ENCODE peak calls at places on chromosomes 7 and 10, in four cellular contexts. U is A549, A is IMR-90, Z is suprapubic skin. N is an unnamed sample.

GRCh38 chr10:71393841-71394475 is 2.8 kb upstream of the CDH23 start:
- DNase-seq in U (no peak), Z (no peak), A (no peak), N (no peak)

GRCh38 chr7:74334026-74334425 is 44.8 kb downstream of the CLIP2 start:
- DNase-seq in A (peak; percentile 94), Z (no peak), U (peak; percentile 29), N (no peak)

GRCh38 chr7:10950494-10950893 is 23.2 kb upstream of the PHF14 start:
- DNase-seq in U (no peak), A (no peak), Z (no peak), N (no peak)

GRCh38 chr7:147803625-147804024 is 786.9 kb upstream of the C7orf33 start:
- DNase-seq in A (no peak), U (no peak), Z (no peak), N (no peak)

GRCh38 chr7:130345106-130345505 is 490 bp downstream of the CPA5 start:
- DNase-seq in Z (no peak), A (no peak), U (no peak), N (no peak)

GRCh38 chr7:47100815-47101435 is 481.0 kb downstream of the TNS3 start:
- DNase-seq in U (peak; percentile 79), Z (no peak), A (peak; percentile 43), N (peak; percentile 13)

GRCh38 chr7:155456517-155456771 is 1.5 kb upstream of the EN2 start:
- DNase-seq in Z (no peak), U (no peak), A (no peak), N (no peak)

GRCh38 chr7:157853789-157854065 is 516.9 kb downstream of the DNAJB6 start:
- DNase-seq in U (no peak), A (no peak), Z (no peak), N (no peak)

GRCh38 chr10:121694966-121695340 is 96.7 kb upstream of the FGFR2 start:
- DNase-seq in U (no peak), A (no peak), Z (no peak), N (no peak)

GRCh38 chr10:108787932-108788331 is 1135.4 kb downstream of the XPNPEP1 start:
- DNase-seq in A (peak; percentile 63), U (no peak), Z (no peak), N (no peak)

GRCh38 chr10:6145979-6146432 is 56.7 kb upstream of the PFKFB3 start:
- DNase-seq in Z (no peak), A (no peak), U (no peak), N (no peak)

GRCh38 chr10:112977294-112977951 is 27.4 kb downstream of the TCF7L2 start:
- DNase-seq in Z (no peak), U (no peak), A (no peak), N (no peak)

GRCh38 chr10:29150010-29150409 is 138.9 kb upstream of the LYZL1 start:
- DNase-seq in A (no peak), U (no peak), Z (no peak), N (no peak)

GRCh38 chr10:101101488-101101887 is 29.6 kb upstream of the TLX1 start:
- DNase-seq in Z (no peak), A (no peak), U (no peak), N (no peak)

GRCh38 chr7:124033093-124033806 is 383 bp upstream of the TMEM229A start:
- DNase-seq in Z (no peak), U (no peak), A (no peak), N (no peak)

GRCh38 chr10:130771491-130771890 is 540.0 kb downstream of the TCERG1L start:
- DNase-seq in U (no peak), Z (peak; percentile 21), A (no peak), N (no peak)

GRCh38 chr10:24824124-24824523 is 100.4 kb upstream of the ARHGAP21 start:
- DNase-seq in Z (no peak), A (peak; percentile 13), U (peak; percentile 23), N (no peak)

GRCh38 chr7:28536259-28536658 is 123.9 kb downstream of the CREB5 start:
- DNase-seq in A (peak; percentile 56), Z (no peak), U (peak; percentile 31), N (no peak)

GRCh38 chr10:52653510-52653909 is 119.1 kb downstream of the MBL2 start:
- DNase-seq in A (no peak), U (peak; percentile 10), Z (no peak), N (no peak)

GRCh38 chr7:54141565-54141964 is 400.6 kb upstream of the VSTM2A start:
- DNase-seq in U (no peak), Z (no peak), A (no peak), N (no peak)

GRCh38 chr10:62072901-62073300 is 171.4 kb downstream of the ARID5B start:
- DNase-seq in A (no peak), Z (no peak), U (no peak), N (no peak)

GRCh38 chr7:97732567-97733275 is 835 bp downstream of the TAC1 start:
- DNase-seq in A (no peak), U (no peak), Z (no peak), N (no peak)

GRCh38 chr10:103667390-103667789 is 173.9 kb downstream of the NEURL1 start:
- DNase-seq in A (peak; percentile 68), Z (no peak), U (no peak), N (no peak)

GRCh38 chr7:142025896-142026295 is 30.2 kb downstream of the MGAM start:
- DNase-seq in Z (no peak), A (no peak), U (no peak), N (no peak)

GRCh38 chr10:70109064-70109729 is 23.4 kb downstream of the AIFM2 start:
- DNase-seq in U (no peak), A (no peak), Z (no peak), N (no peak)

GRCh38 chr10:95295031-95295755 is 4.4 kb upstream of the PDLIM1 start:
- DNase-seq in U (no peak), Z (peak; percentile 64), A (peak; percentile 60), N (peak; percentile 39)

GRCh38 chr7:82413237-82413636 is 30.3 kb downstream of the CACNA2D1 start:
- DNase-seq in Z (no peak), U (no peak), A (no peak), N (no peak)

GRCh38 chr10:101110856-101111523 is 20.1 kb upstream of the TLX1 start:
- DNase-seq in U (no peak), A (no peak), Z (no peak), N (no peak)

GRCh38 chr10:88095291-88095721 is 231.9 kb downstream of the PTEN start:
- DNase-seq in A (peak; percentile 89), Z (no peak), U (no peak), N (no peak)

GRCh38 chr7:65448824-65449504 is 75.3 kb downstream of the ZNF92 start:
- DNase-seq in U (peak; percentile 1), A (peak; percentile 72), Z (no peak), N (no peak)

GRCh38 chr10:128011059-128011979 is 104.4 kb downstream of the PTPRE start:
- DNase-seq in Z (peak; percentile 88), U (peak; percentile 68), A (peak; percentile 44), N (peak; percentile 86)

GRCh38 chr10:125788156-125789034 is 12.8 kb upstream of the MMP21 start:
- DNase-seq in U (no peak), A (no peak), Z (no peak), N (no peak)

GRCh38 chr7:158072889-158073730 is 514.5 kb downstream of the PTPRN2 start:
- DNase-seq in Z (no peak), U (no peak), A (no peak), N (no peak)

DNA sequence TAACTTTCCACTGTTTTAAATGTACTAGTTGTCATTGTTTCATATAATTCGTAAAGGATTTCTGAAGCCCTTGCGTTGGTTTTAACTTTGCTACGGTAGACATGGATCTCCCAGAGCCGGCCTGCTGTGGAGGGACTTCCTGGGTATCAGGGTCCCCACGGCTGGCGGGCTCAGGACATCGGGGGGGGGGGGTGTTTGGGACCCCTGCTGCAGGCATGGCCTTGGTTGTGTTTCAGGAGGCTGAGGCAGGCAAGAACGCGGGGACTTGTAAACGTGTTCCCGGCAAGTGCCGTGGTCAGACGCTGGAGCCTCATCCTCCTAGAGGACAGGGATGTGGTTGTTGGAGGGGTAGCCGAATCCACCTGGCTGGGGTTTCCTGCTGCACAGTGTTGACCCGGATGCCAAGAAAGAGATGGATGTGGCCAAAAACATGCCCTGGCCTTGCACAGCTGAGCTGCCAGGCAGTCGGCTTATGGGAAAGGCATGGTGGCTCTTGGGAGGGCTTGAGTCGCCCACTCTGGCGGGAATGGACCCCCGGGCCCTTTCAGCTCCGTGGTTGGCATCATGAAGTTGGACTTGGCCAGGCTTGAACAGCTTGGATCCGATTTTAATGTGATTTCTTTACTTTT is 21.4 kb upstream of the CHST12 start:
- DNase-seq in Z (no peak), U (no peak), A (no peak), N (no peak)
- TF ChIP-seq POLR2A in Z (no peak), U (no peak), A (no peak), N (no peak)

DNA sequence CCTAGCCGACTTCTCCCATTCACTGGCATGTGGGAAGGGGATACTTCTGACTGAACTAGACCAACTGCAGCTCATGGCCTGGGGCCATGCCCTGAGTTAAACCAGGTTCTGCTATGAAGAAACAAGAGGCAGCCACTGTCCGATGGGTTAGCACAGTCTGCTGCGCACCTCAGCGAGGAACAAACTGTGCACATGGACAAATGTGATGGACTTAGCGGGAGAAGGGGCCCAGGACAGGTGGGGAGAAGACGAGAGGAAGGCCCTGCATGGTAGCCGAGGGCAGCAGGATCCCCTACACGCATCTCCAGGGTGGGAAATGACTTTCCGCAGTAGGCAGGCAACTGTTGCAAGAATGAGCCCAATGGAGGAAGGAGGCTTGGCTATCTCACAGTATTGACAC is 115.0 kb downstream of the PRKAG2 start:
- DNase-seq in Z (no peak), A (no peak), U (no peak), N (no peak)
- TF ChIP-seq POLR2A in Z (no peak), A (no peak), U (no peak), N (no peak)

DNA sequence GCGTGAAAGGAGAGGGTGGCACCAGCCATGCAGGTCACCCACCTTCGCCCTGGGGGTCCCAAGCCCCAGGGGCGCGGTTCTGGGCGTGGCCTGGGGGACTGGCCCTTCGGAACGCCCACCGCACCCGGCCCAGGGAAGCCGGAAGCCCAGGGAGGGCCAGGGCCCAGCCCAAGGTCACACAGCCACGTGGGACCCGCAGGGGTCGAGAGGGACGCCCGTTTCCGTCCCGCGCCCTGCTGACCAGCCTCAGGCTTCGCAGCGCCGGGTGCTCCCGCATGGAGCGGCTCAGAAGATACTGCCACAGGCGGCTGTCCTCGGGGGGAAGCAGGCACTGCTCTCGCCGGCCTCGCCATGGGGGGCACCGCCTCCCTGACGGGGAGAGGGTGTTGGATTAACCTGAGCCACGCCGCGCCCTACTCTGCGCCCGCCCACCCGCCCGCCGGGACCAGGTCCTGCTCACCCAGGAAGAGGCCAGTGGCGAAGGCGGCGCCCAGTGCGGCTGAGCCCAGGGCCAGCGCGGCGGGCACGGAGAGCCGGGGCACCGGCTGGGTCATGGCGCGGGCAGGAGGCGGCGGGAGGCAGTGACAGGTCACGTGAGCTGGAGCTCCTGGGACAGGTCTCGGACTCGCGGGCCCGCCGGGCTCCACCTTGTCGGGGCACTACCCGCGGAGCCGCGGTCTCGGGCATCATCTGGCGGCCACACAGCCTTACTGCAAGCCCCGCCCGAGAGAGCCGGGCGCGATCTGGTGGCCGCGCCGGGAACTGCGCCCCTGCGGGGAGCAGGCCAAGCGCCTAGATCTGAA is at the start of gene COMTD1:
- DNase-seq in Z (peak; percentile 95), U (peak; percentile 96), A (peak; percentile 82), N (peak; percentile 92)
- TF ChIP-seq POLR2A in Z (no peak), U (no peak), A (peak; percentile 57), N (no peak)

GRCh38 chr7:85386460-85386859 is 199.6 kb upstream of the SEMA3D start:
- DNase-seq in A (no peak), U (no peak), Z (no peak), N (no peak)

GRCh38 chr7:85381212-85381611 is 194.4 kb upstream of the SEMA3D start:
- DNase-seq in U (no peak), A (no peak), Z (no peak), N (no peak)

GRCh38 chr7:85384376-85384775 is 197.5 kb upstream of the SEMA3D start:
- DNase-seq in A (no peak), Z (no peak), U (no peak), N (no peak)
- TF ChIP-seq POLR2A in A (no peak), Z (no peak), U (no peak), N (no peak)